ENCODE peak calls at places on chromosomes 12 and 14, in six cellular contexts. U is lung; O is A549; V is CD8-positive, alpha-beta memory T cell; W is mesendoderm; C is CD4-positive, CD25-positive, alpha-beta regulatory T cell. Y is an unnamed sample.

GRCh38 chr12:121805800-121806555 is 2.2 kb downstream of the SETD1B start:
- DNase-seq in U (no peak), O (peak; percentile 48), V (no peak), W (no peak), C (peak; percentile 41), Y (peak; percentile 64)

GRCh38 chr12:32211769-32212156 is 105.1 kb downstream of the BICD1 start:
- DNase-seq in U (no peak), O (no peak), V (no peak), W (no peak), C (no peak), Y (no peak)

GRCh38 chr14:76742961-76743360 is 18.3 kb upstream of the VASH1 start:
- DNase-seq in U (no peak), O (no peak), V (no peak), W (no peak), C (no peak), Y (no peak)

GRCh38 chr12:31517994-31518393 is 72.9 kb downstream of the DENND5B start:
- DNase-seq in U (no peak), O (no peak), V (no peak), W (peak; percentile 45), C (no peak), Y (no peak)

GRCh38 chr12:15808250-15808971 is 19.2 kb upstream of the EPS8 start:
- DNase-seq in U (no peak), O (no peak), V (no peak), W (no peak), C (no peak), Y (no peak)

GRCh38 chr12:12804432-12804886 is 8.7 kb upstream of the DDX47 start:
- DNase-seq in U (no peak), O (peak; percentile 88), V (no peak), W (no peak), C (no peak), Y (no peak)

GRCh38 chr14:64549805-64550538 is at the start of gene PPP1R36:
- DNase-seq in U (peak; percentile 39), O (no peak), V (peak; percentile 26), W (peak; percentile 62), C (peak; percentile 73), Y (no peak)

GRCh38 chr12:10220398-10221077 is 7.9 kb downstream of the GABARAPL1 start:
- DNase-seq in U (peak; percentile 64), O (no peak), V (no peak), W (no peak), C (no peak), Y (peak; percentile 86)

GRCh38 chr12:53764630-53765029 is 12.9 kb upstream of the CISTR start:
- DNase-seq in U (no peak), O (no peak), V (no peak), W (no peak), C (no peak), Y (no peak)

GRCh38 chr14:41868396-41868795 is 261.7 kb downstream of the LRFN5 start:
- DNase-seq in U (no peak), O (no peak), V (no peak), W (peak; percentile 44), C (no peak), Y (no peak)

GRCh38 chr12:101074940-101075680 is 134.9 kb downstream of the SLC5A8 start:
- DNase-seq in U (no peak), O (no peak), V (no peak), W (no peak), C (no peak), Y (no peak)
- H3K27ac ChIP-seq in U (no peak overlapping the region), O (no peak overlapping the region), V (no peak overlapping the region), W (no peak overlapping the region), C (no peak overlapping the region), Y (no peak overlapping the region)

GRCh38 chr12:26643532-26644315 is 189.3 kb downstream of the ITPR2 start:
- DNase-seq in U (no peak), O (no peak), V (no peak), W (peak; percentile 81), C (no peak), Y (no peak)
- H3K27ac ChIP-seq in U (no peak overlapping the region), O (no peak overlapping the region), V (no peak overlapping the region), W (no peak overlapping the region), C (no peak overlapping the region), Y (no peak overlapping the region)

GRCh38 chr12:88562151-88562550 is 18.1 kb downstream of the KITLG start:
- DNase-seq in U (no peak), O (no peak), V (no peak), W (no peak), C (no peak), Y (no peak)
- H3K27ac ChIP-seq in U (no peak overlapping the region), O (no peak overlapping the region), V (no peak overlapping the region), W (no peak overlapping the region), C (no peak overlapping the region), Y (no peak overlapping the region)

GRCh38 chr12:7093892-7094291 is 1.6 kb upstream of the C1R start:
- DNase-seq in U (no peak), O (no peak), V (no peak), W (no peak), C (no peak), Y (peak; percentile 69)
- H3K27ac ChIP-seq in U (no peak overlapping the region), O (no peak overlapping the region), V (no peak overlapping the region), W (no peak overlapping the region), C (no peak overlapping the region), Y (peak overlapping the region; percentile 90)

GRCh38 chr14:52268191-52269061 is 928 bp downstream of the PTGDR start:
- DNase-seq in U (no peak), O (no peak), V (peak; percentile 6), W (peak; percentile 31), C (peak; percentile 37), Y (no peak)

GRCh38 chr14:52266782-52267181 is 716 bp upstream of the PTGDR start:
- DNase-seq in U (no peak), O (no peak), V (no peak), W (no peak), C (no peak), Y (no peak)

GRCh38 chr14:52267501-52268190 is at the start of gene PTGDR:
- DNase-seq in U (no peak), O (no peak), V (peak; percentile 43), W (peak; percentile 57), C (peak; percentile 34), Y (no peak)

GRCh38 chr14:52265248-52265647 is 2.2 kb upstream of the PTGDR start:
- DNase-seq in U (no peak), O (no peak), V (no peak), W (no peak), C (peak; percentile 32), Y (no peak)

GRCh38 chr14:52266179-52266578 is 1.3 kb upstream of the PTGDR start:
- DNase-seq in U (no peak), O (no peak), V (no peak), W (no peak), C (no peak), Y (no peak)
- H3K27ac ChIP-seq in U (no peak overlapping the region), O (no peak overlapping the region), V (no peak overlapping the region), W (no peak overlapping the region), C (no peak overlapping the region), Y (no peak overlapping the region)

GRCh38 chr12:52035926-52036325 is 15.3 kb upstream of the NR4A1 start:
- DNase-seq in U (no peak), O (no peak), V (no peak), W (no peak), C (no peak), Y (no peak)
- H3K27ac ChIP-seq in U (peak overlapping the region; percentile 82), O (no peak overlapping the region), V (peak overlapping the region; percentile 57), W (no peak overlapping the region), C (peak overlapping the region; percentile 82), Y (peak overlapping the region; percentile 78)

GRCh38 chr14:104651876-104652260 is 37.5 kb upstream of the INF2 start:
- DNase-seq in U (no peak), O (no peak), V (no peak), W (no peak), C (no peak), Y (no peak)

GRCh38 chr14:104656014-104656714 is 33.3 kb upstream of the INF2 start:
- DNase-seq in U (no peak), O (no peak), V (no peak), W (no peak), C (no peak), Y (no peak)

GRCh38 chr14:104652386-104652785 is 37.0 kb upstream of the INF2 start:
- DNase-seq in U (no peak), O (no peak), V (no peak), W (no peak), C (no peak), Y (no peak)

GRCh38 chr14:104655128-104655848 is 34.1 kb upstream of the INF2 start:
- DNase-seq in U (no peak), O (no peak), V (no peak), W (no peak), C (no peak), Y (no peak)

GRCh38 chr14:104654119-104654518 is 35.3 kb upstream of the INF2 start:
- DNase-seq in U (no peak), O (no peak), V (no peak), W (no peak), C (no peak), Y (no peak)
- H3K27ac ChIP-seq in U (no peak overlapping the region), O (no peak overlapping the region), V (no peak overlapping the region), W (no peak overlapping the region), C (no peak overlapping the region), Y (no peak overlapping the region)

GRCh38 chr14:93041002-93041401 is 74.7 kb downstream of the ITPK1 start:
- DNase-seq in U (no peak), O (no peak), V (no peak), W (peak; percentile 45), C (no peak), Y (no peak)
- H3K27ac ChIP-seq in U (peak overlapping the region; percentile 82), O (peak overlapping the region; percentile 95), V (no peak overlapping the region), W (no peak overlapping the region), C (no peak overlapping the region), Y (no peak overlapping the region)

Y was measured in suprapubic skin.